ENCODE peak calls at places on chromosomes 12 and 14, in ten cellular contexts. One of them, this sample, is unnamed.

GRCh38 chr14:77541905-77542304 is 43.3 kb upstream of the ISM2 start:
- DNase-seq in lower lobe of right lung: no peak
- DNase-seq in choroid plexus epithelial cell: no peak
- DNase-seq in effector CD8-positive, alpha-beta T cell: no peak
- DNase-seq in NCI-H187: no peak
- DNase-seq in H1: no peak
- DNase-seq in Daoy: no peak
- DNase-seq in BJ: no peak
- DNase-seq in GM23248: no peak
- DNase-seq in NCI-H460: no peak
- DNase-seq in this sample: no peak

GRCh38 chr14:103684471-103684870 is 30.8 kb downstream of the XRCC3 start:
- DNase-seq in NCI-H460: no peak
- DNase-seq in choroid plexus epithelial cell: no peak
- DNase-seq in effector CD8-positive, alpha-beta T cell: no peak
- DNase-seq in lower lobe of right lung: no peak
- DNase-seq in GM23248: no peak
- DNase-seq in H1: no peak
- DNase-seq in NCI-H187: no peak
- DNase-seq in BJ: no peak
- DNase-seq in Daoy: no peak
- DNase-seq in this sample: no peak

GRCh38 chr12:65656156-65656885 is 168.0 kb upstream of the HMGA2 start:
- DNase-seq in BJ: no peak
- DNase-seq in GM23248: peak; percentile 37
- DNase-seq in H1: no peak
- DNase-seq in effector CD8-positive, alpha-beta T cell: no peak
- DNase-seq in Daoy: peak; percentile 75
- DNase-seq in NCI-H187: no peak
- DNase-seq in choroid plexus epithelial cell: no peak
- DNase-seq in lower lobe of right lung: no peak
- DNase-seq in NCI-H460: no peak
- DNase-seq in this sample: no peak

GRCh38 chr12:88736031-88736430 is 155.8 kb upstream of the KITLG start:
- DNase-seq in lower lobe of right lung: no peak
- DNase-seq in H1: no peak
- DNase-seq in GM23248: no peak
- DNase-seq in choroid plexus epithelial cell: no peak
- DNase-seq in Daoy: no peak
- DNase-seq in effector CD8-positive, alpha-beta T cell: no peak
- DNase-seq in BJ: no peak
- DNase-seq in NCI-H187: no peak
- DNase-seq in NCI-H460: no peak
- DNase-seq in this sample: no peak

GRCh38 chr14:87312138-87312537 is 680.8 kb downstream of the GALC start:
- DNase-seq in Daoy: no peak
- DNase-seq in effector CD8-positive, alpha-beta T cell: no peak
- DNase-seq in GM23248: no peak
- DNase-seq in NCI-H187: no peak
- DNase-seq in NCI-H460: no peak
- DNase-seq in BJ: no peak
- DNase-seq in lower lobe of right lung: no peak
- DNase-seq in choroid plexus epithelial cell: no peak
- DNase-seq in H1: no peak
- DNase-seq in this sample: no peak

GRCh38 chr12:49014547-49014946 is 4.0 kb downstream of the PRKAG1 start:
- DNase-seq in GM23248: peak; percentile 61
- DNase-seq in NCI-H460: no peak
- DNase-seq in effector CD8-positive, alpha-beta T cell: no peak
- DNase-seq in H1: no peak
- DNase-seq in lower lobe of right lung: no peak
- DNase-seq in choroid plexus epithelial cell: peak; percentile 61
- DNase-seq in Daoy: no peak
- DNase-seq in BJ: no peak
- DNase-seq in NCI-H187: no peak
- DNase-seq in this sample: no peak

GRCh38 chr12:77923882-77924281 is 93.2 kb downstream of the NAV3 start:
- DNase-seq in NCI-H187: no peak
- DNase-seq in lower lobe of right lung: no peak
- DNase-seq in Daoy: no peak
- DNase-seq in choroid plexus epithelial cell: no peak
- DNase-seq in effector CD8-positive, alpha-beta T cell: no peak
- DNase-seq in H1: no peak
- DNase-seq in GM23248: peak; percentile 23
- DNase-seq in BJ: no peak
- DNase-seq in NCI-H460: no peak
- DNase-seq in this sample: no peak

GRCh38 chr12:27142102-27142721 is 59.8 kb upstream of the C12orf71 start:
- DNase-seq in lower lobe of right lung: no peak
- DNase-seq in effector CD8-positive, alpha-beta T cell: no peak
- DNase-seq in GM23248: peak; percentile 85
- DNase-seq in NCI-H187: peak; percentile 34
- DNase-seq in BJ: peak; percentile 32
- DNase-seq in Daoy: peak; percentile 83
- DNase-seq in choroid plexus epithelial cell: peak; percentile 92
- DNase-seq in NCI-H460: peak; percentile 72
- DNase-seq in H1: peak; percentile 39
- DNase-seq in this sample: peak; percentile 4